ENCODE peak calls at places on chromosomes 11 and 22, in four cellular contexts. One of them, this sample, is unnamed.

GRCh38 chr11:5197538-5197937 is 2.9 kb downstream of the OR51V1 start:
- DNase-seq in sigmoid colon: no peak
- DNase-seq in stomach: no peak
- DNase-seq in suprapubic skin: no peak
- DNase-seq in this sample: no peak

GRCh38 chr22:19822301-19823117 is 32.2 kb downstream of the GNB1L start:
- DNase-seq in sigmoid colon: peak; percentile 54
- DNase-seq in stomach: peak; percentile 42
- DNase-seq in suprapubic skin: peak; percentile 57
- DNase-seq in this sample: no peak

GRCh38 chr22:23608583-23608982 is 23.5 kb downstream of the DRICH1 start:
- DNase-seq in sigmoid colon: no peak
- DNase-seq in stomach: no peak
- DNase-seq in suprapubic skin: no peak
- DNase-seq in this sample: no peak

GRCh38 chr11:120130991-120131760 is 6.7 kb downstream of the TRIM29 start:
- DNase-seq in sigmoid colon: peak; percentile 33
- DNase-seq in stomach: no peak
- DNase-seq in suprapubic skin: peak; percentile 70
- DNase-seq in this sample: no peak

GRCh38 chr11:127890026-127890611 is 697.2 kb downstream of the ETS1 start:
- DNase-seq in sigmoid colon: no peak
- DNase-seq in stomach: no peak
- DNase-seq in suprapubic skin: no peak
- DNase-seq in this sample: no peak

GRCh38 chr22:44697423-44698179 is 4.4 kb upstream of the PRR5 start:
- DNase-seq in sigmoid colon: peak; percentile 86
- DNase-seq in stomach: peak; percentile 87
- DNase-seq in suprapubic skin: peak; percentile 91
- DNase-seq in this sample: no peak

GRCh38 chr11:70547821-70548670 is 149.7 kb downstream of the CTTN start:
- DNase-seq in sigmoid colon: no peak
- DNase-seq in stomach: peak; percentile 48
- DNase-seq in suprapubic skin: no peak
- DNase-seq in this sample: no peak

GRCh38 chr11:11420512-11420911 is 67.5 kb upstream of the CSNK2A3 start:
- DNase-seq in sigmoid colon: no peak
- DNase-seq in stomach: no peak
- DNase-seq in suprapubic skin: no peak
- DNase-seq in this sample: no peak

GRCh38 chr11:11555228-11555627 is 66.6 kb downstream of the GALNT18 start:
- DNase-seq in sigmoid colon: peak; percentile 87
- DNase-seq in stomach: peak; percentile 38
- DNase-seq in suprapubic skin: no peak
- DNase-seq in this sample: no peak

GRCh38 chr11:65856689-65857499 is 1.1 kb downstream of the CFL1 start:
- DNase-seq in sigmoid colon: peak; percentile 92
- DNase-seq in stomach: peak; percentile 84
- DNase-seq in suprapubic skin: peak; percentile 93
- DNase-seq in this sample: peak; percentile 96

GRCh38 chr11:109071712-109072524 is 350.1 kb upstream of the C11orf87 start:
- DNase-seq in sigmoid colon: no peak
- DNase-seq in stomach: no peak
- DNase-seq in suprapubic skin: no peak
- DNase-seq in this sample: peak; percentile 87

GRCh38 chr11:93686812-93687211 is 25.3 kb downstream of the CEP295 start:
- DNase-seq in sigmoid colon: no peak
- DNase-seq in stomach: no peak
- DNase-seq in suprapubic skin: no peak
- DNase-seq in this sample: no peak

GRCh38 chr22:45805413-45805812 is 133.8 kb downstream of the ATXN10 start:
- DNase-seq in sigmoid colon: no peak
- DNase-seq in stomach: no peak
- DNase-seq in suprapubic skin: no peak
- DNase-seq in this sample: no peak

GRCh38 chr11:35285471-35285870 is 133.9 kb downstream of the SLC1A2 start:
- DNase-seq in sigmoid colon: no peak
- DNase-seq in stomach: no peak
- DNase-seq in suprapubic skin: no peak
- DNase-seq in this sample: no peak

GRCh38 chr22:25002241-25002985 is 49.9 kb downstream of the KIAA1671 start:
- DNase-seq in sigmoid colon: no peak
- DNase-seq in stomach: no peak
- DNase-seq in suprapubic skin: no peak
- DNase-seq in this sample: no peak

GRCh38 chr11:66012946-66013761 is 1.3 kb downstream of the CST6 start:
- DNase-seq in sigmoid colon: no peak
- DNase-seq in stomach: no peak
- DNase-seq in suprapubic skin: no peak
- DNase-seq in this sample: no peak

GRCh38 chr11:76880956-76881355 is 20.2 kb downstream of the ACER3 start:
- DNase-seq in sigmoid colon: no peak
- DNase-seq in stomach: no peak
- DNase-seq in suprapubic skin: no peak
- DNase-seq in this sample: no peak

GRCh38 chr11:126790550-126790981 is 210.0 kb downstream of the KIRREL3 start:
- DNase-seq in sigmoid colon: no peak
- DNase-seq in stomach: no peak
- DNase-seq in suprapubic skin: no peak
- DNase-seq in this sample: no peak

GRCh38 chr22:36701166-36701713 is 2.3 kb downstream of the CACNG2 start:
- DNase-seq in sigmoid colon: no peak
- DNase-seq in stomach: no peak
- DNase-seq in suprapubic skin: no peak
- DNase-seq in this sample: no peak
- TF ChIP-seq EP300 in sigmoid colon: no peak
- TF ChIP-seq EP300 in stomach: no peak
- TF ChIP-seq EP300 in suprapubic skin: no peak
- TF ChIP-seq EP300 in this sample: no peak

GRCh38 chr11:117725048-117725734 is 71.8 kb downstream of the DSCAML1 start:
- DNase-seq in sigmoid colon: peak; percentile 46
- DNase-seq in stomach: no peak
- DNase-seq in suprapubic skin: no peak
- DNase-seq in this sample: no peak
- H3K4me1 ChIP-seq in sigmoid colon: peaks cover 7% of the 10 kb centered on the region
- H3K4me1 ChIP-seq in stomach: no peaks in the 10 kb centered on the region
- H3K4me1 ChIP-seq in suprapubic skin: no peaks in the 10 kb centered on the region
- H3K4me1 ChIP-seq in this sample: no peaks in the 10 kb centered on the region

GRCh38 chr11:114290503-114291239 is 5.5 kb upstream of the NNMT start:
- DNase-seq in sigmoid colon: no peak
- DNase-seq in stomach: no peak
- DNase-seq in suprapubic skin: no peak
- DNase-seq in this sample: no peak
- H3K27ac ChIP-seq in sigmoid colon: no peak overlapping the region
- H3K27ac ChIP-seq in stomach: no peak overlapping the region
- H3K27ac ChIP-seq in suprapubic skin: peak overlapping the region; percentile 94
- H3K27ac ChIP-seq in this sample: no peak overlapping the region

GRCh38 chr11:2213384-2213842 is 41.8 kb upstream of the TH start:
- DNase-seq in sigmoid colon: peak; percentile 50
- DNase-seq in stomach: no peak
- DNase-seq in suprapubic skin: no peak
- DNase-seq in this sample: no peak
- TF ChIP-seq EP300 in sigmoid colon: no peak
- TF ChIP-seq EP300 in stomach: no peak
- TF ChIP-seq EP300 in suprapubic skin: no peak
- TF ChIP-seq EP300 in this sample: no peak

GRCh38 chr11:75273989-75274391 is 33.4 kb downstream of the TPBGL start:
- DNase-seq in sigmoid colon: peak; percentile 55
- DNase-seq in stomach: peak; percentile 22
- DNase-seq in suprapubic skin: no peak
- DNase-seq in this sample: no peak
- H3K4me1 ChIP-seq in sigmoid colon: no peaks in the 10 kb centered on the region
- H3K4me1 ChIP-seq in stomach: no peaks in the 10 kb centered on the region
- H3K4me1 ChIP-seq in suprapubic skin: peaks cover 5% of the 10 kb centered on the region
- H3K4me1 ChIP-seq in this sample: no peaks in the 10 kb centered on the region

DNA sequence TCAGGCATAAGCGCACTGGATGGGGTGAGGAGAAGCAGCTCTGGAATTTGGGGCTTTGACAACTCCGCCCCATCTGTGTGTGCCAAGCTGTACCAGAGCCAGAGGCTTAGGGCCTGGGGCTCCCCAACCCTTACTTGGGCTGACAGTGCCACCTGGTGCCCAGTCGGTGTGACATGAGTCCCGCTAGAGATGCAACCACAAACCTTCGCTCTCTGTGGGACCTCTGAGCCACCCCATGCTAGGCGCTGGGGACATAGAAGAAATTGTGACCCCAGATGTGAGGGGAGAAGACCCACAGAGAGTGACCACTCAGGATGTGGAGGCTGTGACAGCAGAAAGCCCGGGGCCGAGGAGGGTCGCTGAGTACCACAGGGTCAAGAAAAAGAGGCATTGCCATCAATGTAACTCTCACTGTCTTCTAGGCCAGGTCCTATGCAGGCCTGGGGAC is 36.0 kb upstream of the FCHSD2 start:
- DNase-seq in sigmoid colon: peak; percentile 91
- DNase-seq in stomach: peak; percentile 82
- DNase-seq in suprapubic skin: peak; percentile 92
- DNase-seq in this sample: peak; percentile 95
- H3K27ac ChIP-seq in sigmoid colon: peak overlapping the region; percentile 58
- H3K27ac ChIP-seq in stomach: peak overlapping the region; percentile 26
- H3K27ac ChIP-seq in suprapubic skin: no peak overlapping the region
- H3K27ac ChIP-seq in this sample: peak overlapping the region; percentile 51

DNA sequence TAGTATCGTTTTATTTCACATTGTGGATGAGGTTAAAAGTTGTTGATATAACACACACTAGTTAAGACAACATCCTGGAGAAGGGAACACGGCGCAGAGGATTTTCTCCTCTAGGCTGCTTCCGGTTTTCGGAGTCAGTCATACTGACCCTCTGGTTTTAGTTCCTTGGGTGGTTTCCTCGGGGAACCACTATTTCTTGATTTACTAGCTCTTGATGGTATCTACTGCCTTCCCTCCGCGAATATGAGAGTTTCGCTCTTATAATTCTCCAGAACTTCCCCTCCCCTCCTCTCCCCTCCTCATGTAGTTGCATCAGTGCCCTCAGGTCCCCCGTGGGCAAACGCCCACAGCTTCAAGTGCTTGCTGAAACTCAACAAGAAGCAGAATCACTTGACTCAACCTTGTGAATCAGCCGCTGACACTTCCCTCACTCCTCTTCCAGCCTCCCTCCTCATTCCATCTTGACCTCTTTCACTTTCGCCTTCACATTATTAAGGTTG is 15.9 kb upstream of the APOBEC3A start:
- DNase-seq in sigmoid colon: no peak
- DNase-seq in stomach: peak; percentile 25
- DNase-seq in suprapubic skin: peak; percentile 55
- DNase-seq in this sample: no peak
- TF ChIP-seq EP300 in sigmoid colon: no peak
- TF ChIP-seq EP300 in stomach: no peak
- TF ChIP-seq EP300 in suprapubic skin: no peak
- TF ChIP-seq EP300 in this sample: no peak